ENCODE peak calls at places on chromosomes 1 and 21, in four cellular contexts. V is GM04503, O is A549, I is heart left ventricle. S is an unnamed sample.

GRCh38 chr1:21919520-21919919 is 17.6 kb downstream of the HSPG2 start:
- DNase-seq in V (no peak), O (no peak), I (no peak), S (no peak)

GRCh38 chr21:44773291-44773932 is 28.2 kb downstream of the UBE2G2 start:
- DNase-seq in V (no peak), O (no peak), I (no peak), S (no peak)

GRCh38 chr21:29818520-29818919 is 121.3 kb downstream of the GRIK1 start:
- DNase-seq in V (no peak), O (no peak), I (no peak), S (no peak)

GRCh38 chr1:160605205-160605604 is 25.9 kb upstream of the CD84 start:
- DNase-seq in V (no peak), O (no peak), I (no peak), S (no peak)

GRCh38 chr1:29772584-29772983 is 536.3 kb downstream of the PTPRU start:
- DNase-seq in V (no peak), O (no peak), I (no peak), S (no peak)

GRCh38 chr1:155812878-155813277 is 44.1 kb downstream of the GON4L start:
- DNase-seq in V (no peak), O (no peak), I (no peak), S (no peak)

GRCh38 chr1:35718492-35719336 is at the start of gene C1orf216:
- DNase-seq in V (peak), O (peak), I (peak), S (no peak)

GRCh38 chr1:43275826-43276620 is 6.2 kb downstream of the TMEM125 start:
- DNase-seq in V (no peak), O (no peak), I (no peak), S (no peak)

GRCh38 chr1:54402896-54403295 is 3.3 kb downstream of the SSBP3 start:
- DNase-seq in V (no peak), O (no peak), I (no peak), S (no peak)

S was measured in HepG2.